ENCODE peak calls at places on chromosomes 12 and 14, in ten cellular contexts. V, P, B, T, E, A, G, Y, C and X are unnamed samples. For H3K9me3, the result is how much of the 10 kb centered on the place peaks cover.

GRCh38 chr12:131735153-131735456 is 24.2 kb downstream of the SFSWAP start:
- DNase-seq in V (no peak), P (no peak), B (no peak), T (no peak), E (no peak), A (no peak), G (no peak), Y (no peak), C (no peak), X (no peak)

GRCh38 chr12:9651265-9651729 is 18.2 kb upstream of the CLEC2D start:
- DNase-seq in V (no peak), P (no peak), B (no peak), T (no peak), E (no peak), A (no peak), G (peak), Y (no peak), C (no peak), X (no peak)

GRCh38 chr12:13142747-13143146 is 39.3 kb upstream of the GSG1 start:
- DNase-seq in V (no peak), P (no peak), B (no peak), T (peak), E (peak), A (no peak), G (no peak), Y (no peak), C (no peak), X (no peak)

GRCh38 chr12:130288201-130288600 is 49.5 kb upstream of the PIWIL1 start:
- DNase-seq in V (no peak), P (no peak), B (no peak), T (no peak), E (no peak), A (no peak), G (no peak), Y (no peak), C (no peak), X (no peak)

GRCh38 chr12:94184995-94185711 is 36.8 kb downstream of the PLXNC1 start:
- DNase-seq in V (no peak), P (no peak), B (no peak), T (no peak), E (no peak), A (no peak), G (no peak), Y (no peak), C (no peak), X (no peak)

GRCh38 chr14:21978184-21978998 is 304.8 kb upstream of the OR4E1 start:
- DNase-seq in V (peak), P (peak), B (peak), T (peak), E (no peak), A (peak), G (peak), Y (peak), C (peak), X (no peak)

GRCh38 chr12:109716512-109717389 is 3.1 kb downstream of the FAM222A start:
- DNase-seq in V (no peak), P (no peak), B (no peak), T (peak), E (peak), A (no peak), G (peak), Y (no peak), C (no peak), X (peak)

GRCh38 chr12:113196996-113197395 is 11.5 kb downstream of the RITA1 start:
- DNase-seq in V (peak), P (peak), B (peak), T (peak), E (peak), A (peak), G (peak), Y (no peak), C (peak), X (peak)

GRCh38 chr14:76486251-76486743 is 110.4 kb downstream of the ESRRB start:
- DNase-seq in V (peak), P (no peak), B (no peak), T (no peak), E (no peak), A (no peak), G (no peak), Y (no peak), C (no peak), X (no peak)

GRCh38 chr14:91947196-91948184 is at the start of gene FBLN5:
- DNase-seq in V (peak), P (peak), B (peak), T (peak), E (peak), A (peak), G (peak), Y (peak), C (peak), X (peak)

GRCh38 chr12:22525426-22525825 is 18.9 kb downstream of the C2CD5 start:
- DNase-seq in V (no peak), P (no peak), B (no peak), T (no peak), E (no peak), A (no peak), G (peak), Y (no peak), C (no peak), X (no peak)

GRCh38 chr12:15899282-15899870 is 11.8 kb upstream of the DERA start:
- DNase-seq in V (no peak), P (no peak), B (no peak), T (no peak), E (no peak), A (no peak), G (no peak), Y (no peak), C (no peak), X (no peak)

GRCh38 chr12:3326850-3327780 is 163.9 kb upstream of the PRMT8 start:
- DNase-seq in V (no peak), P (no peak), B (no peak), T (no peak), E (no peak), A (no peak), G (no peak), Y (no peak), C (no peak), X (no peak)

GRCh38 chr14:76514599-76514998 is 138.7 kb downstream of the ESRRB start:
- DNase-seq in V (peak), P (no peak), B (no peak), T (no peak), E (no peak), A (no peak), G (peak), Y (no peak), C (peak), X (no peak)

GRCh38 chr12:65881348-65881961 is 57.2 kb downstream of the HMGA2 start:
- DNase-seq in V (no peak), P (peak), B (no peak), T (peak), E (peak), A (no peak), G (peak), Y (no peak), C (no peak), X (peak)

GRCh38 chr14:100219126-100219785 is 19.7 kb upstream of the YY1 start:
- DNase-seq in V (no peak), P (no peak), B (no peak), T (no peak), E (no peak), A (no peak), G (peak), Y (no peak), C (no peak), X (no peak)

GRCh38 chr12:81395431-81395830 is 317.6 kb downstream of the ACSS3 start:
- DNase-seq in V (no peak), P (no peak), B (no peak), T (no peak), E (no peak), A (no peak), G (no peak), Y (no peak), C (no peak), X (no peak)

GRCh38 chr12:81400024-81400423 is 322.1 kb downstream of the ACSS3 start:
- DNase-seq in V (no peak), P (no peak), B (no peak), T (no peak), E (no peak), A (no peak), G (no peak), Y (no peak), C (no peak), X (no peak)

GRCh38 chr12:81403348-81403747 is 325.5 kb downstream of the ACSS3 start:
- DNase-seq in V (no peak), P (no peak), B (no peak), T (no peak), E (no peak), A (no peak), G (no peak), Y (no peak), C (no peak), X (no peak)

GRCh38 chr12:81401241-81401640 is 323.4 kb downstream of the ACSS3 start:
- DNase-seq in V (no peak), P (no peak), B (no peak), T (no peak), E (no peak), A (no peak), G (no peak), Y (no peak), C (no peak), X (no peak)
- H3K9me3 ChIP-seq in V (under half), P (under half), B (under half), T (under half), E (under half), A (under half), G (under half), Y (under half), C (under half), X (under half)

DNA sequence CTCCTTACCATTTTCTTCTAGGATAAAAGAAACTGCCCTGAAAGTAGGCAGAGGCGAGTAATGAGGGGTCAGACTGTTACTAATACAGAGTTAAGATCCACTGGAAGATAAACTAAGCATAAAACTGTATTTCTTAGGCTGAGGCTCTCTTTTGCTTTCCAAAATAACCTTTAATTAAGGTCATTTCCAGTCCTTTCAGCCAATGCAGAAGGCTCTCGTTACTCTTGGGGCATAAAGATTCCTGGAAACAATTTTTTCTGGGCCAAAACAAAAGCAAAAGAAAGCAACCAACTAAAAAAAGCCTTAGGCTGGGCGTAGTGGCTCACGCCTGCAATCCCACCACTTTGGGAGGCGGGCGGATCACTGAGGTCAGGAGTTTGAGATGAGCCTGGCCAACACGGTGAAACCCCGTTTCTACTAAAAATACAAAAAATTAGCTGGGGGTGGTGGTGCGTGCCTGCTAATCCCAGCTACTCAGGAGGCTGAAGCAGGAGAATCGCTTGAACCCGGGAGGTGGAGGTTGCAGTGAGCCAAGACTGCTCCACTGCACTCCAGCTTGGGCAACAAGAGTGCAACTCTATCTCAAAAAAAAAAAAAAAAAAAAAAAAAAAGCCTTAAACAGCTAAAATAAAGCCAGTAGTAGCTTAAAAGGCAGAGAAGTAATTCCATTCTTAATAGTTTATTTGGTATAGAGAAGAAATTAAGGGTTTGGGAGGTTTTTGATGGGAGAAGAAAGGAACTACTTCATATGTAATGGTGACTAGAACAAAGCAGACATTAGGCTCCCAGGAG is 68.9 kb upstream of the STAC3 start:
- DNase-seq in V (no peak), P (no peak), B (no peak), T (no peak), E (no peak), A (no peak), G (no peak), Y (no peak), C (no peak), X (no peak)
- H3K27ac ChIP-seq in V (no peak), P (no peak), B (no peak), T (no peak), E (peak), A (no peak), G (no peak), Y (no peak), C (no peak), X (peak)

GRCh38 chr14:85315891-85316290 is 214.1 kb upstream of the FLRT2 start:
- DNase-seq in V (no peak), P (no peak), B (no peak), T (no peak), E (no peak), A (no peak), G (no peak), Y (no peak), C (no peak), X (no peak)

GRCh38 chr14:85315290-85315689 is 214.7 kb upstream of the FLRT2 start:
- DNase-seq in V (no peak), P (no peak), B (no peak), T (no peak), E (no peak), A (no peak), G (no peak), Y (no peak), C (no peak), X (no peak)

GRCh38 chr14:85316701-85317100 is 213.2 kb upstream of the FLRT2 start:
- DNase-seq in V (no peak), P (no peak), B (no peak), T (no peak), E (no peak), A (no peak), G (peak), Y (no peak), C (no peak), X (no peak)

GRCh38 chr14:85310491-85311272 is 219.3 kb upstream of the FLRT2 start:
- DNase-seq in V (no peak), P (no peak), B (no peak), T (no peak), E (no peak), A (no peak), G (no peak), Y (no peak), C (no peak), X (no peak)

DNA sequence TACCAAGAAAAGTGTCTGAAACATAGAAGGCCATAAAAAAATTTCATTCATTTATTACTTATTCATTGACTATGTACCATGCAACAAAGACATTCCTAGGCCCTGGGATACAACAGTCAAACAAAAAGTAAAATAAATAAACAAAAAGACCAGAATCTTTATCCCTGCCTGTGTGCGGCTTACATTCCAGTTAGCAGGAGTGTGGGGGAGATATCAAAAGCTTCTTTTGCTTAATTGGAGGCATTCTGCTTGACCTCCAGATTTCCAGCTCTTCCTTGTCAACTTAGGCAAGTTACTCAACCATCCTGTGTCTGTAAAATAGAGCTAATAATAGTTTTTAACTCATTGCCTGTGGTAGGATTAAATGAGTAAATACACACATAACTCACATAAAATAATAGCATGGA is 216.1 kb upstream of the FLRT2 start:
- DNase-seq in V (no peak), P (no peak), B (no peak), T (no peak), E (no peak), A (no peak), G (peak), Y (no peak), C (no peak), X (no peak)
- H3K9me3 ChIP-seq in V (under half), P (under half), B (under half), T (under half), E (under half), A (under half), G (under half), Y (under half), C (under half), X (under half)

GRCh38 chr12:87302126-87302732 is 727.0 kb downstream of the C12orf50 start:
- DNase-seq in V (no peak), P (no peak), B (no peak), T (no peak), E (no peak), A (no peak), G (peak), Y (no peak), C (no peak), X (no peak)

GRCh38 chr12:87303396-87304012 is 725.7 kb downstream of the C12orf50 start:
- DNase-seq in V (no peak), P (no peak), B (no peak), T (no peak), E (no peak), A (no peak), G (no peak), Y (no peak), C (no peak), X (no peak)

GRCh38 chr12:87305481-87305880 is 723.7 kb downstream of the C12orf50 start:
- DNase-seq in V (no peak), P (no peak), B (no peak), T (no peak), E (no peak), A (no peak), G (peak), Y (no peak), C (no peak), X (no peak)

GRCh38 chr12:87304406-87304805 is 724.8 kb downstream of the C12orf50 start:
- DNase-seq in V (no peak), P (no peak), B (no peak), T (no peak), E (no peak), A (no peak), G (no peak), Y (no peak), C (no peak), X (no peak)
- H3K27ac ChIP-seq in V (no peak), P (no peak), B (no peak), T (no peak), E (no peak), A (no peak), G (no peak), Y (no peak), C (no peak), X (no peak)